ENCODE peak calls at places on chromosomes 2 and 18, in nine cellular contexts. F, A, Q, W, C, P, B, I and M are unnamed samples.

GRCh38 chr2:10083692-10084566 is 3.7 kb upstream of the CYS1 start:
- DNase-seq in F (no peak), A (no peak), Q (no peak), W (no peak), C (no peak), P (no peak), B (no peak), I (no peak), M (no peak)

GRCh38 chr18:55500316-55501086 is 87.5 kb downstream of the TCF4 start:
- DNase-seq in F (no peak), A (no peak), Q (no peak), W (no peak), C (no peak), P (no peak), B (no peak), I (no peak), M (no peak)

GRCh38 chr2:23426284-23426905 is 41.4 kb downstream of the KLHL29 start:
- DNase-seq in F (no peak), A (no peak), Q (no peak), W (no peak), C (no peak), P (no peak), B (no peak), I (no peak), M (peak; percentile 92)

GRCh38 chr2:237202288-237203030 is 116.8 kb downstream of the COPS8 start:
- DNase-seq in F (no peak), A (no peak), Q (no peak), W (no peak), C (peak; percentile 8), P (no peak), B (no peak), I (no peak), M (peak; percentile 40)

GRCh38 chr2:128305555-128306080 is 13.1 kb downstream of the HS6ST1 start:
- DNase-seq in F (no peak), A (no peak), Q (no peak), W (no peak), C (no peak), P (no peak), B (no peak), I (peak; percentile 42), M (peak; percentile 74)

GRCh38 chr18:49189772-49190171 is 239.0 kb upstream of the SMAD7 start:
- DNase-seq in F (no peak), A (no peak), Q (no peak), W (no peak), C (no peak), P (no peak), B (no peak), I (no peak), M (no peak)

GRCh38 chr2:209713219-209713618 is 58.4 kb upstream of the UNC80 start:
- DNase-seq in F (no peak), A (no peak), Q (no peak), W (no peak), C (no peak), P (no peak), B (no peak), I (no peak), M (no peak)

GRCh38 chr2:107325983-107326786 is 440.2 kb upstream of the ST6GAL2 start:
- DNase-seq in F (no peak), A (peak; percentile 20), Q (no peak), W (no peak), C (no peak), P (no peak), B (no peak), I (no peak), M (no peak)

GRCh38 chr2:113103958-113104627 is 23.3 kb upstream of the IL1RN start:
- DNase-seq in F (no peak), A (no peak), Q (no peak), W (no peak), C (no peak), P (no peak), B (no peak), I (no peak), M (no peak)

GRCh38 chr2:107363811-107364210 is 462.9 kb upstream of the RGPD4 start:
- DNase-seq in F (no peak), A (no peak), Q (no peak), W (no peak), C (no peak), P (no peak), B (no peak), I (no peak), M (no peak)

GRCh38 chr2:84986018-84986417 is 15.1 kb downstream of the KCMF1 start:
- DNase-seq in F (no peak), A (no peak), Q (no peak), W (no peak), C (no peak), P (no peak), B (no peak), I (no peak), M (no peak)

GRCh38 chr2:84991404-84992151 is 20.6 kb downstream of the KCMF1 start:
- DNase-seq in F (no peak), A (no peak), Q (no peak), W (no peak), C (no peak), P (no peak), B (no peak), I (no peak), M (no peak)

DNA sequence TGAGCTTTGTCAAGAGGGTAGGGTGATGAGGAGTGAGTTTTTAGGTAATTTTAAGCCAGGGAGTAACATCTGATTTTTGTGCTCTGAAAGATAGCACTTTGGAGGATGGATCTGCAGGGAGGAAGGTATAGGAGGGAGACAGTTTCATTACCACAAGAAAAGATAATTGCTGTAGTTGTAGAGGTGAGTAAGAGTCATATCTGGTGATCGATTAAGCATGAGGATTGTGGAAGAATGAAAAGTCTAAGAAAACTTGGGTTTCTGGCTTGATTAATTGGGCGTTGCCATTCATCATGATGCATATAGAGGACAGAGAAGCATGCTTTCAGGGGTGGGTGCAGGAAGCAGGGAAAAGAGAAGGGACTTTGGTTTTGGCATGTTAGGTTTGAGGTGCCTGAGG is 18.5 kb downstream of the KCMF1 start:
- DNase-seq in F (no peak), A (no peak), Q (no peak), W (no peak), C (no peak), P (no peak), B (no peak), I (no peak), M (no peak)
- TF ChIP-seq POLR2AphosphoS5 in F (no peak), A (no peak), Q (no peak), W (no peak), C (no peak), P (no peak), B (no peak), I (no peak), M (no peak)

GRCh38 chr2:96530474-96531357 is 5.8 kb upstream of the ARID5A start:
- DNase-seq in F (no peak), A (no peak), Q (no peak), W (no peak), C (no peak), P (no peak), B (no peak), I (no peak), M (peak; percentile 61)

GRCh38 chr2:96531366-96531765 is 5.2 kb upstream of the ARID5A start:
- DNase-seq in F (no peak), A (no peak), Q (no peak), W (no peak), C (no peak), P (no peak), B (no peak), I (no peak), M (peak; percentile 70)

GRCh38 chr2:96532641-96533291 is 3.8 kb upstream of the ARID5A start:
- DNase-seq in F (no peak), A (no peak), Q (no peak), W (no peak), C (no peak), P (no peak), B (no peak), I (no peak), M (peak; percentile 66)

GRCh38 chr2:96533292-96534073 is 3.1 kb upstream of the ARID5A start:
- DNase-seq in F (no peak), A (peak; percentile 92), Q (no peak), W (peak; percentile 84), C (peak; percentile 62), P (peak; percentile 96), B (no peak), I (no peak), M (peak; percentile 94)

DNA sequence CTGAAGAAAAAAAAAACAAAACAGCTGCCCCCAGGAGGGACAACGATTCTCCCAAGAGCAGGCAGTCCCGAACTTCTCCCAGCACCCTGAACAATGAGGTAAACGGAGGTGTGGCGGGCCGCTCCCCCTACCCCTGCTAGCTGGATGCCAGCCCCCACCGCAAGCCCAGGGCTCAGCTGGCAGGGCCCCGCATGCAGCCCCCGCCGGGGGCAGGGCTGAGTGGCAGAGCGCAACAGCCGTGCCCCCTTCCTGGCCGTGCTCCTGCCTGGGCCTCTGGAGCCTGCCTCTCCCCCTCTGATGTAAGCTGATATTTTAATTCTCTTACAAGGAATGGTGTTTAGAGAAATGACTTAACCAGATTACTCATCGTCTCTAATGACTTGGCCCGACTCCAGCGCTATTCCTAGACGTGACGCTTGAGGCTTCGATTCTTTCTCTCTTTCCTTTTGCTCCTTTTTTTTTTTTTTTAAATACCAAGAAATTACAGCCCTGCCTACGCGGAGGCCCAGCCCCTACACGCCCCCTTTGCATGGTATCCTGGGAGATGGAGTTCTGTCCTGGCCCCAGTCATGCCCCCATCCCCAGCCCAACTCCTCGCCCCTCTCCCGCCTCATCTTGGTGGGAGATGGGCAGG is 4.6 kb upstream of the ARID5A start:
- DNase-seq in F (peak; percentile 87), A (peak; percentile 98), Q (peak; percentile 95), W (peak; percentile 96), C (peak; percentile 92), P (peak; percentile 98), B (peak; percentile 90), I (peak; percentile 77), M (peak; percentile 99)
- H3K4me3 ChIP-seq in F (peak overlapping the region; percentile 54), A (peak overlapping the region; percentile 46), Q (peak overlapping the region; percentile 39), W (no peak overlapping the region), C (peak overlapping the region; percentile 19), P (peak overlapping the region; percentile 37), B (peak overlapping the region; percentile 51), I (peak overlapping the region; percentile 28), M (peak overlapping the region; percentile 13)

DNA sequence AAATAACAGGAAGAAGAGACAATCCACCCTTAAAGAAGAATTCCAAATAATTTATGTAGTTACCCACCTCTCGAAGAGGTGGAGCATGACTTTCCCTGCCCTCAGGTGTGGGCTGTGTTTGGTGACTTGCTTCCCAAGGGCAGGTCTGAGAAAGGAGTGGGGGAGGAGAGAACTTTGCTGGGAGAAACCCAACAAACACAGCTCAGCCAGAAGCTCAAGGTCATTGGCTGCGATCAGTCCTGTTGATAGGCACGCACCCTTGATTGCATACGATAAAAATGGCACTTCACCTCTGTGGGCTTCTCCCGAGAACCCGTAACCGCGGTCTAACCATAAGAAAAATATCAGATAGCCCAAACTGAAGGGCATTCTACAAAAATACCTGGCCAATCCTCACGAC is 157.5 kb upstream of the ID2 start:
- DNase-seq in F (no peak), A (no peak), Q (no peak), W (no peak), C (no peak), P (no peak), B (no peak), I (no peak), M (no peak)
- H3K4me1 ChIP-seq in F (peaks cover 6% of the 10 kb centered on the region), A (no peaks in the 10 kb centered on the region), Q (peaks cover 8% of the 10 kb centered on the region), W (peaks cover 5% of the 10 kb centered on the region), C (peaks cover 29% of the 10 kb centered on the region), P (peaks cover 46% of the 10 kb centered on the region), B (no peaks in the 10 kb centered on the region), I (peaks cover 24% of the 10 kb centered on the region), M (no peaks in the 10 kb centered on the region)

DNA sequence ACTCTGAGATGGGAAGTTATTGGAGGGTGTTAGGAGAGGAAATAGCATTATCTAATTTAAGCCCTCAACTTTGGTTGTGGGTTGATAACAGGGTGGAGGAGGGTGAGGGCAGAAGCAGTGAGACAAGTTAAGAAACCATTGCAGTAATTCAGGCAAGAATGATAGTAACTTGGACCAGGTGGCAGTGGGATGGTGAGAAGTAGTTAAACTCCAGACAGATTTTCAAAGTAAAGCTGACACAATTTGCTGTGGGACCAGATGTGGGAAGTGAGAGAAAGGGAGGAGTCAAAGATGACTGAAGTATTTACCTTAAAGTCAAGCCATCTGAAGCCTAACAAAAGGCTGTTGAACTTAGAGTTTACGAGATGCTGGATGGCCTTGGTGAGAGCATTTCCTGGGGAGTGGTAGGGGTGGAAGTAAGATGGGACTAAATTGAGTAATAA is 163.2 kb upstream of the KLF7 start:
- DNase-seq in F (no peak), A (no peak), Q (no peak), W (no peak), C (no peak), P (no peak), B (no peak), I (no peak), M (no peak)
- TF ChIP-seq POLR2AphosphoS5 in F (no peak), A (no peak), Q (no peak), W (no peak), C (no peak), P (no peak), B (no peak), I (no peak), M (no peak)